ENCODE peak calls at places on chromosomes 16 and 17, in five cellular contexts. B is Caco-2, P is hepatocyte, Y is transverse colon, E is HCT116. Z is an unnamed sample.
A peak's percentile ranks its signal among the peaks of the same experiment; 100 is the strongest.

GRCh38 chr16:8944113-8944765 is 19.5 kb downstream of the USP7 start:
- DNase-seq in Y (no peak), B (no peak), E (no peak), P (no peak), Z (no peak)

GRCh38 chr16:15777533-15778203 is 79.2 kb downstream of the MYH11 start:
- DNase-seq in E (peak; percentile 60), P (peak; percentile 28), B (peak; percentile 63), Y (no peak), Z (no peak)

GRCh38 chr16:55685973-55686372 is 30.2 kb downstream of the SLC6A2 start:
- DNase-seq in Y (no peak), B (no peak), P (no peak), E (no peak), Z (no peak)

GRCh38 chr16:29761882-29762281 is 16.1 kb upstream of the C16orf54 start:
- DNase-seq in Y (no peak), E (no peak), B (no peak), P (no peak), Z (no peak)

GRCh38 chr17:64209983-64210382 is 53.1 kb downstream of the TEX2 start:
- DNase-seq in B (no peak), E (no peak), P (no peak), Y (no peak), Z (no peak)

GRCh38 chr17:49213399-49213798 is 2.9 kb downstream of the ABI3 start:
- DNase-seq in Y (no peak), P (no peak), B (no peak), E (no peak), Z (no peak)

GRCh38 chr17:5793899-5794298 is 209.6 kb upstream of the NLRP1 start:
- DNase-seq in E (no peak), Y (no peak), B (no peak), P (no peak), Z (no peak)

GRCh38 chr17:8680402-8680801 is 49.9 kb upstream of the MYH10 start:
- DNase-seq in Y (no peak), E (no peak), P (no peak), B (no peak), Z (no peak)

DNA sequence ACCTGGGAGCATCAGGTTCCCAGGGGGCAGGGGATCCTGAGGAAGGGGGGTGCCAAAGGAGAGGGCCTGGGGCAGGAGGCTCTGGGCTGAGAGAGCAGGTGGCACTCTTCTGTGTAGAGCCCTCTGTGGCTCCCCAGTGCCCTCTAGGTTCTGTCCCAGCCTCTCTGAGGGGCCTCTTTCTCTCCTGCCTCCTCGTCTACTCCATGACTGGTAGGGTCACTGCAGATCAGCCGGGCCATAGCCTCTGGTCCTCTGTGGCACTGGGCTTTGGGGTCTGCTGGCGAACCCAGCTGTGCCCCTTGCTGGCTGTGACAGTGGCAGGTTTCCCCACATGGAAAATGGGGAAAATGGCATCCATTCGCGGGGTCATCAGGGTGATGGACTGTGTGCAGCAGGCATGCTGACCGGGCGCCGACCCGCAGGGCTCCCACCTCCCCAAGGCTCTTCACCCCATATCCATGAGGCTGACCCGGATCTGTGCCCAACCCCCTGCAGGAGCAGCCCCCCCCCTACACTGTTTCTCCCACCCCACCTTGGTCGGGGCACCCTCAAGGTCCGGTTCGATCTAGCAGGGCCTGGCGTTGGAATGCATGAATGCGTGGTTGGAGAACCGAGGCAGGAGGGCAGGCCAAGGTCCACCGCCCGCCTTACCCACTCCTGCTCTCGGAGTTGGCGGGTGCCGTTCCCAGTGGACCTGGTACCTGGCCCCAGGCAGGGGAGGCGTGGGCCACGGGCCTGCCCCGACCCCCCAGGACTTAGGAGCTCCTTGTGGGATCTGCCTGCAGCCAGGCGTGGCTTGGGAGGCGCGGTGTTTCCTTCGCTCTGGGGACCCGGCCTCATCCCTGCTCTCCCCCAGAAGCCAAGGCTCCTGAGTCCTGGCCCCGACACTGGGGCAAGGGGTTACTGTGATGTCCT is 6.5 kb downstream of the GLIS2 start:
- DNase-seq in E (no peak), Y (no peak), B (no peak), P (no peak), Z (no peak)
- TF ChIP-seq CTCF in E (no peak), Y (no peak), B (no peak), P (no peak), Z (no peak)

GRCh38 chr17:57989011-57989345 is 924 bp upstream of the VEZF1 start:
- DNase-seq in P (peak; percentile 68), Y (peak; percentile 34), E (peak; percentile 64), B (peak; percentile 60), Z (no peak)
- TF ChIP-seq CTCF in P (peak; percentile 8), Y (no peak), E (no peak), B (peak; percentile 12), Z (no peak)

GRCh38 chr16:76653390-76654026 is 376.3 kb downstream of the CNTNAP4 start:
- DNase-seq in Y (no peak), B (peak; percentile 50), E (no peak), P (peak; percentile 85), Z (no peak)
- TF ChIP-seq CTCF in Y (peak; percentile 47), B (peak; percentile 86), E (no peak), P (peak; percentile 84), Z (no peak)

GRCh38 chr16:70758786-70759185 is 42.2 kb downstream of the VAC14 start:
- DNase-seq in P (no peak), Y (no peak), B (no peak), E (no peak), Z (no peak)

GRCh38 chr16:70760221-70760620 is 40.7 kb downstream of the VAC14 start:
- DNase-seq in P (no peak), B (no peak), E (no peak), Y (no peak), Z (no peak)

GRCh38 chr16:70757183-70757582 is 43.8 kb downstream of the VAC14 start:
- DNase-seq in B (no peak), Y (no peak), P (no peak), E (no peak), Z (no peak)

GRCh38 chr16:70761656-70762055 is 39.3 kb downstream of the VAC14 start:
- DNase-seq in B (no peak), P (no peak), E (no peak), Y (no peak), Z (no peak)

GRCh38 chr16:70759666-70760065 is 41.3 kb downstream of the VAC14 start:
- DNase-seq in B (no peak), Y (no peak), E (no peak), P (no peak), Z (no peak)
- TF ChIP-seq CTCF in B (no peak), Y (no peak), E (no peak), P (no peak), Z (no peak)

GRCh38 chr16:81450783-81451491 is 6.3 kb downstream of the CMIP start:
- DNase-seq in B (no peak), P (no peak), E (no peak), Y (no peak), Z (no peak)
- TF ChIP-seq CTCF in B (no peak), P (no peak), E (no peak), Y (no peak), Z (no peak)

GRCh38 chr17:39194089-39194984 is 3.1 kb downstream of the CACNB1 start:
- DNase-seq in Y (peak; percentile 31), B (peak; percentile 59), E (no peak), P (peak; percentile 61), Z (no peak)
- TF ChIP-seq CTCF in Y (no peak), B (peak; percentile 68), E (no peak), P (peak; percentile 40), Z (peak; percentile 25)

DNA sequence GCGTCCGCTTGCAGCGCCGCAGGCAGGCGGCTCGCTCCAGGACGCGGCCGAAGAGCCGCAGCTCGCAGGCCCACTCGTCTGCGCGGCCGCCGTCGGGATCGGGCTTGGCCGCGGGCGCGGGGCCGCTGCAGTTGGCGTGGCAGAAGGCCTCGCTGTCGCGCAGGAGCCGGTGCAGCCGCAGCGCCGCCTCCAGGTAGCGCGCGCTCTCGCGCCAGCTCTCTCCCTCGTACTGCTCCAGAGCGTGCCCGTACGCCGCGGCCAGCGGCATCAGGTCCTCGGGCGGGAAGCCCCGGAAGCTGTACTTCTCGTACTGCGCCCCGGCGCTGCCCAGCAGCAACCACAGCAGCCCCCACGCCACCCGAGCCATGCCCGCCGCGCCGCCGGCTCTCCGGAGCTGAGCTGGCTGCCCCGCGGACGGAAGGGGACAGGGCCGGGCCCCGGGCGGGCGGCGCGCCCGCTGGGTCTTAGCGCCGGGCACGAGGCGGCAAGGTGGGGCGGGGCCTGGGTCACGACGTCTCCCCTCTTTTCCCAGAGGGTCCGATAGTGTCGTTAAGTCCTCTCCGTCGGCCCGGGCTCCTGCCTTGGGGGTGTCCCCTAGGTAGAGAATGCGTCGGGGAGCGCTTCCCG is at the start of gene P3H4:
- DNase-seq in Y (peak; percentile 87), P (peak; percentile 93), E (peak; percentile 44), B (peak; percentile 82), Z (peak; percentile 72)
- TF ChIP-seq CTCF in Y (peak; percentile 78), P (peak; percentile 59), E (no peak), B (peak; percentile 83), Z (peak; percentile 28)

DNA sequence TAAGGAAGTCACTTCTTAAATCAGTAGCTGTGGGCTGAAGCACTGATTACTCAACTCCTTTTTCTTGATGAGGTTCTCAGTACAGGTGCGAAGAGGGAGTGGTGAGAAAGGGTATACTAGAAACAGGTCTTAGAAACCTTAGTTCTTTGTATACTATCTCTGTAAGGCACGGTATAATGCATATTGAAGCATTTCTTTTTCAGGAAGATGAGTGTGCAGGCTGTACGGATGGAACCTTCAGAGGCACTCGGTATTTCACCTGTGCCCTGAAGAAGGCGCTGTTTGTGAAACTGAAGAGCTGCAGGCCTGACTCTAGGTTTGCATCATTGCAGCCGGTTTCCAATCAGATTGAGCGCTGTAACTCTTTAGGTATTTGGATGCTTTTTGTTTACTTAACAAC is 39.2 kb downstream of the CYLD start:
- DNase-seq in Y (no peak), B (no peak), E (no peak), P (no peak), Z (no peak)
- TF ChIP-seq CTCF in Y (no peak), B (peak; percentile 10), E (no peak), P (no peak), Z (no peak)

Z was measured in mesothelial cell of epicardium.